ENCODE peak calls at places on chromosomes 12 and 14, in eight cellular contexts. One of them, this sample, is unnamed.

GRCh38 chr12:104353012-104353981 is 49.8 kb downstream of the EID3 start:
- DNase-seq in activated effector memory CD4-positive, alpha-beta T cell treated with Interleukin-2 at 50 U/mL for 16 hours: no peak
- DNase-seq in stimulated activated CD8-positive, alpha-beta memory T cell treated with anti-CD3 and anti-CD28 coated beads, Interleukin-7, amount 100 ng/mL, for 4 hours: no peak
- DNase-seq in AG08395: no peak
- DNase-seq in GM12865: peak; percentile 28
- DNase-seq in ELR: no peak
- DNase-seq in mesendoderm: no peak
- DNase-seq in activated CD8-positive, alpha-beta memory T cell treated with anti-CD3 and anti-CD28 coated beads for 1 hour: no peak
- DNase-seq in this sample: no peak

GRCh38 chr14:99159341-99160340 is 112.4 kb downstream of the BCL11B start:
- DNase-seq in activated effector memory CD4-positive, alpha-beta T cell treated with Interleukin-2 at 50 U/mL for 16 hours: no peak
- DNase-seq in ELR: no peak
- DNase-seq in mesendoderm: no peak
- DNase-seq in AG08395: no peak
- DNase-seq in activated CD8-positive, alpha-beta memory T cell treated with anti-CD3 and anti-CD28 coated beads for 1 hour: no peak
- DNase-seq in stimulated activated CD8-positive, alpha-beta memory T cell treated with anti-CD3 and anti-CD28 coated beads, Interleukin-7, amount 100 ng/mL, for 4 hours: no peak
- DNase-seq in GM12865: no peak
- DNase-seq in this sample: no peak

GRCh38 chr12:51811203-51811805 is 37.2 kb downstream of the FIGNL2 start:
- DNase-seq in stimulated activated CD8-positive, alpha-beta memory T cell treated with anti-CD3 and anti-CD28 coated beads, Interleukin-7, amount 100 ng/mL, for 4 hours: no peak
- DNase-seq in GM12865: no peak
- DNase-seq in ELR: no peak
- DNase-seq in mesendoderm: no peak
- DNase-seq in activated effector memory CD4-positive, alpha-beta T cell treated with Interleukin-2 at 50 U/mL for 16 hours: no peak
- DNase-seq in AG08395: no peak
- DNase-seq in activated CD8-positive, alpha-beta memory T cell treated with anti-CD3 and anti-CD28 coated beads for 1 hour: no peak
- DNase-seq in this sample: no peak

GRCh38 chr14:57983235-57983634 is 117.3 kb upstream of the SLC35F4 start:
- DNase-seq in activated effector memory CD4-positive, alpha-beta T cell treated with Interleukin-2 at 50 U/mL for 16 hours: no peak
- DNase-seq in AG08395: no peak
- DNase-seq in stimulated activated CD8-positive, alpha-beta memory T cell treated with anti-CD3 and anti-CD28 coated beads, Interleukin-7, amount 100 ng/mL, for 4 hours: no peak
- DNase-seq in mesendoderm: peak; percentile 21
- DNase-seq in activated CD8-positive, alpha-beta memory T cell treated with anti-CD3 and anti-CD28 coated beads for 1 hour: no peak
- DNase-seq in ELR: no peak
- DNase-seq in GM12865: no peak
- DNase-seq in this sample: no peak

GRCh38 chr12:111068281-111068680 is 147.9 kb upstream of the MYL2 start:
- DNase-seq in ELR: no peak
- DNase-seq in activated CD8-positive, alpha-beta memory T cell treated with anti-CD3 and anti-CD28 coated beads for 1 hour: no peak
- DNase-seq in mesendoderm: no peak
- DNase-seq in activated effector memory CD4-positive, alpha-beta T cell treated with Interleukin-2 at 50 U/mL for 16 hours: peak; percentile 3
- DNase-seq in GM12865: no peak
- DNase-seq in AG08395: no peak
- DNase-seq in stimulated activated CD8-positive, alpha-beta memory T cell treated with anti-CD3 and anti-CD28 coated beads, Interleukin-7, amount 100 ng/mL, for 4 hours: no peak
- DNase-seq in this sample: no peak

GRCh38 chr14:59268011-59268410 is 79.5 kb downstream of the DAAM1 start:
- DNase-seq in activated effector memory CD4-positive, alpha-beta T cell treated with Interleukin-2 at 50 U/mL for 16 hours: no peak
- DNase-seq in GM12865: no peak
- DNase-seq in AG08395: no peak
- DNase-seq in activated CD8-positive, alpha-beta memory T cell treated with anti-CD3 and anti-CD28 coated beads for 1 hour: no peak
- DNase-seq in stimulated activated CD8-positive, alpha-beta memory T cell treated with anti-CD3 and anti-CD28 coated beads, Interleukin-7, amount 100 ng/mL, for 4 hours: no peak
- DNase-seq in mesendoderm: no peak
- DNase-seq in ELR: peak; percentile 78
- DNase-seq in this sample: no peak

GRCh38 chr14:81264011-81264410 is 43.3 kb upstream of the GTF2A1 start:
- DNase-seq in activated effector memory CD4-positive, alpha-beta T cell treated with Interleukin-2 at 50 U/mL for 16 hours: no peak
- DNase-seq in GM12865: no peak
- DNase-seq in stimulated activated CD8-positive, alpha-beta memory T cell treated with anti-CD3 and anti-CD28 coated beads, Interleukin-7, amount 100 ng/mL, for 4 hours: no peak
- DNase-seq in AG08395: no peak
- DNase-seq in ELR: no peak
- DNase-seq in activated CD8-positive, alpha-beta memory T cell treated with anti-CD3 and anti-CD28 coated beads for 1 hour: no peak
- DNase-seq in mesendoderm: no peak
- DNase-seq in this sample: no peak

GRCh38 chr12:27237790-27238771 is 6.0 kb upstream of the STK38L start:
- DNase-seq in stimulated activated CD8-positive, alpha-beta memory T cell treated with anti-CD3 and anti-CD28 coated beads, Interleukin-7, amount 100 ng/mL, for 4 hours: no peak
- DNase-seq in ELR: no peak
- DNase-seq in activated CD8-positive, alpha-beta memory T cell treated with anti-CD3 and anti-CD28 coated beads for 1 hour: no peak
- DNase-seq in AG08395: no peak
- DNase-seq in activated effector memory CD4-positive, alpha-beta T cell treated with Interleukin-2 at 50 U/mL for 16 hours: no peak
- DNase-seq in mesendoderm: peak; percentile 66
- DNase-seq in GM12865: peak; percentile 65
- DNase-seq in this sample: peak; percentile 98

GRCh38 chr12:86683568-86683991 is 427.4 kb upstream of the MGAT4C start:
- DNase-seq in mesendoderm: peak; percentile 14
- DNase-seq in activated CD8-positive, alpha-beta memory T cell treated with anti-CD3 and anti-CD28 coated beads for 1 hour: no peak
- DNase-seq in activated effector memory CD4-positive, alpha-beta T cell treated with Interleukin-2 at 50 U/mL for 16 hours: no peak
- DNase-seq in ELR: peak; percentile 23
- DNase-seq in stimulated activated CD8-positive, alpha-beta memory T cell treated with anti-CD3 and anti-CD28 coated beads, Interleukin-7, amount 100 ng/mL, for 4 hours: no peak
- DNase-seq in GM12865: no peak
- DNase-seq in AG08395: no peak
- DNase-seq in this sample: no peak

GRCh38 chr12:131218291-131219172 is 264.8 kb downstream of the ADGRD1 start:
- DNase-seq in activated effector memory CD4-positive, alpha-beta T cell treated with Interleukin-2 at 50 U/mL for 16 hours: no peak
- DNase-seq in mesendoderm: peak; percentile 80
- DNase-seq in activated CD8-positive, alpha-beta memory T cell treated with anti-CD3 and anti-CD28 coated beads for 1 hour: no peak
- DNase-seq in stimulated activated CD8-positive, alpha-beta memory T cell treated with anti-CD3 and anti-CD28 coated beads, Interleukin-7, amount 100 ng/mL, for 4 hours: no peak
- DNase-seq in ELR: no peak
- DNase-seq in GM12865: peak; percentile 49
- DNase-seq in AG08395: no peak
- DNase-seq in this sample: no peak

GRCh38 chr14:97723834-97724770 is 926.9 kb downstream of the VRK1 start:
- DNase-seq in ELR: no peak
- DNase-seq in stimulated activated CD8-positive, alpha-beta memory T cell treated with anti-CD3 and anti-CD28 coated beads, Interleukin-7, amount 100 ng/mL, for 4 hours: no peak
- DNase-seq in activated effector memory CD4-positive, alpha-beta T cell treated with Interleukin-2 at 50 U/mL for 16 hours: peak; percentile 37
- DNase-seq in GM12865: peak; percentile 54
- DNase-seq in activated CD8-positive, alpha-beta memory T cell treated with anti-CD3 and anti-CD28 coated beads for 1 hour: no peak
- DNase-seq in mesendoderm: no peak
- DNase-seq in AG08395: no peak
- DNase-seq in this sample: no peak

GRCh38 chr14:72049462-72049861 is 117.2 kb downstream of the RGS6 start:
- DNase-seq in AG08395: no peak
- DNase-seq in ELR: peak; percentile 2
- DNase-seq in GM12865: peak; percentile 80
- DNase-seq in mesendoderm: no peak
- DNase-seq in activated CD8-positive, alpha-beta memory T cell treated with anti-CD3 and anti-CD28 coated beads for 1 hour: no peak
- DNase-seq in stimulated activated CD8-positive, alpha-beta memory T cell treated with anti-CD3 and anti-CD28 coated beads, Interleukin-7, amount 100 ng/mL, for 4 hours: no peak
- DNase-seq in activated effector memory CD4-positive, alpha-beta T cell treated with Interleukin-2 at 50 U/mL for 16 hours: no peak
- DNase-seq in this sample: no peak

GRCh38 chr12:113778432-113779128 is 187.5 kb downstream of the RBM19 start:
- DNase-seq in AG08395: no peak
- DNase-seq in activated effector memory CD4-positive, alpha-beta T cell treated with Interleukin-2 at 50 U/mL for 16 hours: no peak
- DNase-seq in ELR: no peak
- DNase-seq in stimulated activated CD8-positive, alpha-beta memory T cell treated with anti-CD3 and anti-CD28 coated beads, Interleukin-7, amount 100 ng/mL, for 4 hours: no peak
- DNase-seq in GM12865: no peak
- DNase-seq in activated CD8-positive, alpha-beta memory T cell treated with anti-CD3 and anti-CD28 coated beads for 1 hour: no peak
- DNase-seq in mesendoderm: peak; percentile 86
- DNase-seq in this sample: no peak

GRCh38 chr12:67202344-67203012 is 66.7 kb upstream of the CAND1 start:
- DNase-seq in ELR: no peak
- DNase-seq in GM12865: peak; percentile 52
- DNase-seq in stimulated activated CD8-positive, alpha-beta memory T cell treated with anti-CD3 and anti-CD28 coated beads, Interleukin-7, amount 100 ng/mL, for 4 hours: no peak
- DNase-seq in activated effector memory CD4-positive, alpha-beta T cell treated with Interleukin-2 at 50 U/mL for 16 hours: no peak
- DNase-seq in AG08395: no peak
- DNase-seq in activated CD8-positive, alpha-beta memory T cell treated with anti-CD3 and anti-CD28 coated beads for 1 hour: no peak
- DNase-seq in mesendoderm: no peak
- DNase-seq in this sample: no peak

GRCh38 chr12:79155703-79156102 is 291.1 kb downstream of the SYT1 start:
- DNase-seq in activated effector memory CD4-positive, alpha-beta T cell treated with Interleukin-2 at 50 U/mL for 16 hours: no peak
- DNase-seq in activated CD8-positive, alpha-beta memory T cell treated with anti-CD3 and anti-CD28 coated beads for 1 hour: no peak
- DNase-seq in ELR: no peak
- DNase-seq in stimulated activated CD8-positive, alpha-beta memory T cell treated with anti-CD3 and anti-CD28 coated beads, Interleukin-7, amount 100 ng/mL, for 4 hours: no peak
- DNase-seq in mesendoderm: no peak
- DNase-seq in AG08395: peak; percentile 10
- DNase-seq in GM12865: no peak
- DNase-seq in this sample: no peak